ENCODE peak calls at places on chromosomes 3 and 15, in nine cellular contexts. M is upper lobe of right lung, E is B cell, G is uterus, D is PC-9, U is tibial artery, Z is GM13976, P is AG09309, O is HepG2. Y is an unnamed sample.

GRCh38 chr15:70613259-70613658 is 150.1 kb downstream of the UACA start:
- DNase-seq in M (no peak), E (no peak), G (no peak), D (no peak), U (no peak), Z (no peak), P (no peak), O (no peak), Y (no peak)

GRCh38 chr3:126432901-126433480 is 38.3 kb downstream of the CFAP100 start:
- DNase-seq in M (peak), E (no peak), G (no peak), D (no peak), U (peak), Z (no peak), P (no peak), O (no peak), Y (no peak)

GRCh38 chr15:60351066-60351465 is 46.7 kb downstream of the ANXA2 start:
- DNase-seq in M (no peak), E (no peak), G (no peak), D (no peak), U (no peak), Z (no peak), P (no peak), O (no peak), Y (no peak)

GRCh38 chr3:13385373-13385965 is 34.7 kb downstream of the NUP210 start:
- DNase-seq in M (no peak), E (no peak), G (no peak), D (no peak), U (no peak), Z (no peak), P (no peak), O (no peak), Y (no peak)

GRCh38 chr15:29032229-29032625 is 146.5 kb downstream of the APBA2 start:
- DNase-seq in M (no peak), E (no peak), G (no peak), D (no peak), U (no peak), Z (no peak), P (no peak), O (no peak), Y (no peak)

GRCh38 chr15:100704281-100705055 is 102.1 kb downstream of the ASB7 start:
- DNase-seq in M (peak), E (no peak), G (no peak), D (no peak), U (no peak), Z (no peak), P (peak), O (no peak), Y (no peak)

GRCh38 chr3:17588422-17588821 is 154.0 kb downstream of the TBC1D5 start:
- DNase-seq in M (no peak), E (no peak), G (no peak), D (no peak), U (no peak), Z (no peak), P (no peak), O (no peak), Y (no peak)

GRCh38 chr15:74904190-74904805 is 2.4 kb downstream of the FAM219B start:
- DNase-seq in M (no peak), E (no peak), G (no peak), D (no peak), U (no peak), Z (no peak), P (no peak), O (no peak), Y (no peak)

GRCh38 chr3:97687734-97688133 is 76.8 kb upstream of the ARL6 start:
- DNase-seq in M (no peak), E (no peak), G (no peak), D (no peak), U (no peak), Z (no peak), P (no peak), O (no peak), Y (no peak)

GRCh38 chr3:70738310-70738681 is 425.9 kb upstream of the MDFIC2 start:
- DNase-seq in M (no peak), E (no peak), G (no peak), D (no peak), U (no peak), Z (no peak), P (no peak), O (no peak), Y (no peak)

GRCh38 chr3:1082024-1082633 is 10.7 kb upstream of the CNTN6 start:
- DNase-seq in M (no peak), E (no peak), G (no peak), D (peak), U (peak), Z (peak), P (no peak), O (peak), Y (no peak)

GRCh38 chr3:111899966-111900365 is 40.9 kb downstream of the PHLDB2 start:
- DNase-seq in M (no peak), E (no peak), G (no peak), D (no peak), U (no peak), Z (no peak), P (no peak), O (no peak), Y (no peak)

GRCh38 chr3:111890051-111890580 is 31.1 kb downstream of the PHLDB2 start:
- DNase-seq in M (no peak), E (no peak), G (no peak), D (no peak), U (no peak), Z (no peak), P (no peak), O (no peak), Y (no peak)

GRCh38 chr3:111892070-111892469 is 33.0 kb downstream of the PHLDB2 start:
- DNase-seq in M (no peak), E (no peak), G (no peak), D (no peak), U (no peak), Z (no peak), P (no peak), O (no peak), Y (no peak)

DNA sequence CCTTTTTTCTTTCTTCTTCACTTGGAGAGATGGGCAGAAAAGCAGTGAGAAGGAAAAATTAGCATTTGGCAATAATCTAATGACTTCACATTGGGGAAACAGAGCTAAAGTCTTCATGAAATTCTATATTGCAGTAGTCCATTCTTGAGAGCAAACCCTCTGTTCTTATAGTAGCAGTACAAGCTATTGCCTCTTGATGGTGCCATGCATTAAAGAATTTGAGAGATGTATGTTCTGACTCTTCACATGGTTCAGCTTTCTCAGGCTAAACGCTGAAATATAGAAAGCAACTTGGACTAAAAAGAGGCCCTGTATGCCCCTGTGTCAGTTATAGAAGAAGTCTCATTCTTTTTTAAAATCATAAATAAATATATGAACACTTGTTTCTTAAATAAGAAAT is 36.0 kb downstream of the PHLDB2 start:
- DNase-seq in M (no peak), E (no peak), G (no peak), D (no peak), U (no peak), Z (peak), P (no peak), O (peak), Y (no peak)
- TF ChIP-seq CTCF in M (peak), E (no peak), G (peak), D (peak), U (no peak), Z (no peak), P (peak), O (peak), Y (no peak)

GRCh38 chr3:49021813-49022720 is at the start of gene NDUFAF3:
- DNase-seq in M (peak), E (peak), G (peak), D (peak), U (peak), Z (peak), P (peak), O (peak), Y (peak)

GRCh38 chr3:49019941-49020334 is 1.6 kb upstream of the DALRD3 start:
- DNase-seq in M (no peak), E (no peak), G (no peak), D (no peak), U (no peak), Z (no peak), P (no peak), O (no peak), Y (no peak)

GRCh38 chr3:49021213-49021812 is 608 bp upstream of the NDUFAF3 start:
- DNase-seq in M (peak), E (peak), G (peak), D (peak), U (peak), Z (peak), P (peak), O (peak), Y (peak)

GRCh38 chr3:49018707-49019006 is 277 bp upstream of the DALRD3 start:
- DNase-seq in M (no peak), E (no peak), G (no peak), D (no peak), U (no peak), Z (no peak), P (no peak), O (no peak), Y (no peak)

DNA sequence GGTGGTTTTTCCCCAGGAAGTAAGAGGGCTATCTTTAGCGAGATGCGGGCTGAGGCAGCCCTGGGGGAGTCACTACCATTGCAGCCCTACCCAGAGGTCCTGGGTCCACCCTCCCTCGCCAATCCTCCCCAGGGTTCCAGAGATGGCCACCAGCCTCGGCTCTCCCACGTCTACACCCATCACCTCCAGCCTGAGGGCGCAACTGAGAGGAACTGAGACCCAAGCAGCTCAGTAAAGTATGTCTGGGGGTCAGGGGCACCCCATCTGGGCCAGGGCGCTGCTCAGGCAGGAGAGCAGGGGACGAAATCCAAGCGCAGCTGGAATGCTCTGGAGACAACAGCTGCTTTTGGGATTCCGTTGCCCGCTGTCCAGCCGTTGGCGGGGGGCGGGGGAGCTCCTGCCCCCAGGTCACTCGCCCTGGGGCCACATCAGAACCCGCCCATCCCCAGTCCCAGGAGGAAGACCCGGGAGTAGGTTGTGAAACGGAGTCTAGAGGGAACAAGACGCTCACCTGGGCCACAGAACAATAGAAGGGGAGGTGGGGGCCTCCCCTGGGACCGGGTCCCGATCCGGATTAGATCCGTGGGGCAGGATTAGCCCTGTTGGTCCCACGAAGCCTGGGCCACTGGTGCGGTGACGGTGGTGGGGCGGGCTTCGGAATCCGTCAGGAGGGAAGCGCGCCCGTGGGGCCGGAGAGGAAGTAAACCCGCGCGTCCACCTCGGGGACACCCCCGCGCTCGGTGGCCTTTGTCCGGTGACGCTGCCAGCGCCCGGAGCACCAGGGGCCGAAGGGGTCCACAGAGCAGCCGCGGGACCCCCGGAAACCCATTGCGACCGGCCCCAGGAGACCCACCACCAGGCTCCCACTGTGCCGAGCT is 1.3 kb upstream of the NDUFAF3 start:
- DNase-seq in M (peak), E (peak), G (peak), D (peak), U (peak), Z (peak), P (no peak), O (no peak), Y (peak)
- TF ChIP-seq CTCF in M (no peak), E (no peak), G (no peak), D (no peak), U (no peak), Z (peak), P (no peak), O (peak), Y (no peak)

GRCh38 chr3:38343797-38344594 is 2.6 kb upstream of the XYLB start:
- DNase-seq in M (no peak), E (no peak), G (no peak), D (no peak), U (no peak), Z (no peak), P (no peak), O (no peak), Y (no peak)
- TF ChIP-seq CTCF in M (no peak), E (no peak), G (no peak), D (no peak), U (no peak), Z (no peak), P (peak), O (peak), Y (no peak)

GRCh38 chr3:62135731-62136130 is 237.6 kb downstream of the FEZF2 start:
- DNase-seq in M (no peak), E (no peak), G (no peak), D (no peak), U (no peak), Z (no peak), P (no peak), O (no peak), Y (no peak)
- TF ChIP-seq CTCF in M (no peak), E (no peak), G (no peak), D (no peak), U (no peak), Z (no peak), P (no peak), O (no peak), Y (no peak)

GRCh38 chr3:15470261-15470660 is 42.9 kb downstream of the EAF1 start:
- DNase-seq in M (no peak), E (no peak), G (no peak), D (no peak), U (peak), Z (no peak), P (no peak), O (peak), Y (no peak)
- TF ChIP-seq CTCF in M (no peak), E (no peak), G (no peak), D (no peak), U (no peak), Z (no peak), P (no peak), O (peak), Y (no peak)

GRCh38 chr3:46214751-46215352 is 6.7 kb upstream of the CCR1 start:
- DNase-seq in M (peak), E (no peak), G (no peak), D (peak), U (no peak), Z (no peak), P (no peak), O (no peak), Y (no peak)
- TF ChIP-seq CTCF in M (peak), E (no peak), G (no peak), D (peak), U (no peak), Z (peak), P (no peak), O (peak), Y (no peak)

DNA sequence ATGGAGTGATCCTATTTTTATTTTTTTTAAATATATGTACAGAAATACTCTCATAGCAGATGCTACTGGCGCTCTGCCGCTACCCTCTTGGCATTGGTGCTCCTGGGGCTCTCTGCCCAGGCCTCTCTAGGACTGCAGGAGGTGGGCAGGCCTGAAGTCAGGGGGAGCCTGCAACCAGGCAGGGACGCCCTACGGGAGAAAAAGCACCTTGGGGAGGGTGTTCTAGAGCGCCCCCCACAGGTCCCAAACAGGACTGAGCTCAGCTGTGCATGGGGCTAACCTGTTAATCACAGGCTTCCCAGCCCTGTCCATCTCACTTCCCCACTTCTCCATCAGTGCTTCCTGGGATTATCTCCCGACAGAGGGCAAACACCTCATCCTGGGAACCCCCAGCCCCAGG is 192.5 kb downstream of the SHQ1 start:
- DNase-seq in M (no peak), E (no peak), G (no peak), D (no peak), U (no peak), Z (no peak), P (no peak), O (no peak), Y (no peak)
- TF ChIP-seq CTCF in M (no peak), E (no peak), G (no peak), D (no peak), U (no peak), Z (no peak), P (no peak), O (peak), Y (no peak)

GRCh38 chr3:86595696-86596095 is 395.3 kb downstream of the VGLL3 start:
- DNase-seq in M (no peak), E (no peak), G (no peak), D (no peak), U (no peak), Z (no peak), P (no peak), O (no peak), Y (no peak)

GRCh38 chr3:86594838-86595237 is 396.1 kb downstream of the VGLL3 start:
- DNase-seq in M (no peak), E (no peak), G (no peak), D (no peak), U (no peak), Z (no peak), P (no peak), O (no peak), Y (no peak)
- TF ChIP-seq CTCF in M (no peak), E (no peak), G (no peak), D (no peak), U (no peak), Z (no peak), P (no peak), O (no peak), Y (no peak)

DNA sequence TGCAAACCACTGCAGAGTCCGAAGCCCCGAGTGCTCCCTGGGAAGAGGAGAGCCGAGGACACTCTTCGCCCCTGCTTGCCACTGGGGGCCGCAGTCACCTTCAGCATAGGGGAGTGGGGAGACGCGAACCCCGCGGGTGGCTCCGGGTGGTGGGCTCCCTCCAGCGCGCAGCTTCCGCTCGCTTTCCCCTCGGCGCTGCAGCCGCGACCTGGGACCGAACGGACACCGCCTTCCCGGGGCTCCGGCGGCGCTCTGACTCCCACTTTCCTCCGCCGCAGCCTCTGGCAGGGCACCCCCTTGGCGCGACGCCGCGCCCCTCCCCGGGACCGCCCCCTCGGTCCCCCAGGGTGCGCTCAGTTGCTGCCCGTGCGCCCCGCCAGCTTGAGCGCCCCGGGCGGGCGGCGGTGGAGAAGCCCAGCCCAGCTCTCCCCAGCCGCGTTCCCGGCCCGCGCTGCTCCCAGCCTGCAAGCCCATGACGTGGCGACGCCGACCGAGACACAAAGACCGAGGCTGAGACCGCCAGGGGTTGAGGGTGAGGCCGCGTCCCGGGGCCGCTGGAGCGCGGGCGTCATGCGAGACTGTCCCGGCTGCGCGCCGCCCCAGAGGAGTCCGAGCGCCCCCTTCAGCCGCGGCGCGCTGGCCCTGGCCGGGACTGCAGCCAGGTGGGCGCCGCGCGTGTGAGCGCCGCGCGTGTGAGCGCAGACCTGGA is at the start of gene MINAR1:
- DNase-seq in M (no peak), E (no peak), G (no peak), D (peak), U (no peak), Z (peak), P (no peak), O (peak), Y (no peak)
- TF ChIP-seq CTCF in M (no peak), E (no peak), G (no peak), D (no peak), U (peak), Z (no peak), P (peak), O (peak), Y (no peak)

GRCh38 chr3:43995929-43996378 is 245.7 kb upstream of the TOPAZ1 start:
- DNase-seq in M (no peak), E (peak), G (no peak), D (no peak), U (no peak), Z (peak), P (no peak), O (no peak), Y (no peak)

GRCh38 chr3:43997788-43998373 is 243.8 kb upstream of the TOPAZ1 start:
- DNase-seq in M (no peak), E (peak), G (no peak), D (peak), U (no peak), Z (peak), P (no peak), O (no peak), Y (no peak)

GRCh38 chr3:43998374-43998840 is 243.3 kb upstream of the TOPAZ1 start:
- DNase-seq in M (no peak), E (peak), G (no peak), D (no peak), U (no peak), Z (no peak), P (no peak), O (no peak), Y (no peak)

GRCh38 chr3:43995078-43995928 is 246.4 kb upstream of the TOPAZ1 start:
- DNase-seq in M (no peak), E (peak), G (no peak), D (peak), U (no peak), Z (peak), P (no peak), O (no peak), Y (no peak)

DNA sequence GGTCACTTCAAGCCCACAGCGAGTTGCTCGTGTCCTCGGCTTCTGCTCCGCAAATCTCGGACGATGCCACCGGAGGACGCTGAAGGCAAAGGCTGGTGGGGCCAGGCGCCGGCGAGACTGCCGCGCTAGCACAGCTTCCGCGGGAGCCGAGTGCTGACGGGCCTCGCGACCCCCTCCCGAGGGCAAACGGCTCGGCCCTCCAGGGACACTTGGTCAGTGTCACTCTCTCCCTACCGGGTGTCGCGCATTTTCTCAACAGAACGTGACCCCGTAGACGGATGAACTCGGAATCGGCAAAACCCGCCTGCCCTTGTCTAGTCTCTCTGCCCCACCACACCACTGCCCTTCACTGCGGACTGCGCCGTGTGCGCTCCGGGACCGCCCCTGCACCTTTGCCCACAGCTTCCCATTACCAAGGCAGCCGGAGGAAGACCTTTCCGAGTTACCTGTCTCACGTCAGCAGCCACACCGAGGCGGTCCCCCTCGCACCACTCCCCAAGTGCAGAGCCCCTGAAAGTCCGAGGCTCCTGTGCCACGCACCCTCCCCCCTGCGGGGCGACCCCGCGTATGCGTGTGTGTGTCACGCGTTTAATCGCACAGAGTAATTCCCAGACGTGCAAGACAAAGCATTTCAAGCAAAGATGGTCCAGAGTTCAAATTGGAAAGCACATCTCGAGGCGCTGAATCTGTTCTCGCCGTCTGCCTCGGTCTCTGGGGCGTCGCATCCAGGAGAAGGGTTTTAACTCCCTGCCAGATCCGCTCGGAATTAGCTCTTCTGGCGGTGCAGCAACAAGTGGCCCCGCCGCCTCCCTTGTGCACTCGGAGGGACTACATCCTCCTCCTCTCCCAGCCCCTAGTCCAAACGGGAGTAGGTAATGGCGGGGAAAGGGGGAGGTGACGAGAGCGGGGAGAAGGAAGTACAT is 245.0 kb upstream of the TOPAZ1 start:
- DNase-seq in M (peak), E (peak), G (no peak), D (peak), U (no peak), Z (peak), P (no peak), O (no peak), Y (no peak)
- TF ChIP-seq CTCF in M (no peak), E (no peak), G (no peak), D (no peak), U (no peak), Z (peak), P (peak), O (no peak), Y (no peak)